ENCODE peak calls at places on chromosomes 12 and 14, in six cellular contexts. R is MM.1S; Q is A549; B is astrocyte; W is cardiac muscle cell; F is CD8-positive, alpha-beta T cell. G is an unnamed sample.

GRCh38 chr14:104157303-104157928 is 19.0 kb downstream of the KIF26A start:
- DNase-seq in Q (no peak), F (no peak), B (no peak), R (no peak), W (no peak), G (no peak)

GRCh38 chr14:79602742-79603141 is 608.6 kb downstream of the DIO2 start:
- DNase-seq in R (no peak), Q (no peak), W (no peak), B (no peak), F (no peak), G (no peak)

GRCh38 chr12:12916135-12916956 is 25.0 kb downstream of the GPRC5A start:
- DNase-seq in W (peak), B (peak), F (peak), Q (peak), R (peak), G (peak)

GRCh38 chr12:116547955-116548471 is 11.2 kb upstream of the MAP1LC3B2 start:
- DNase-seq in W (peak), R (no peak), Q (no peak), F (no peak), B (peak), G (no peak)

GRCh38 chr12:102462803-102463499 is 17.4 kb downstream of the IGF1 start:
- DNase-seq in F (no peak), W (no peak), B (peak), R (no peak), Q (no peak), G (no peak)

GRCh38 chr12:77725611-77726010 is 105.1 kb upstream of the NAV3 start:
- DNase-seq in Q (no peak), F (no peak), B (peak), R (no peak), W (no peak), G (no peak)

GRCh38 chr12:26319511-26319910 is 124.1 kb downstream of the SSPN start:
- DNase-seq in F (no peak), R (no peak), Q (no peak), W (no peak), B (peak), G (no peak)

GRCh38 chr14:23009939-23010718 is at the start of gene C14orf93:
- DNase-seq in Q (peak), B (peak), R (peak), F (peak), W (peak), G (peak)

GRCh38 chr14:61102549-61103466 is 121.8 kb downstream of the SLC38A6 start:
- DNase-seq in R (no peak), W (peak), Q (no peak), B (no peak), F (no peak), G (no peak)

GRCh38 chr12:116194935-116195431 is 82.5 kb downstream of the MED13L start:
- DNase-seq in Q (no peak), W (no peak), B (no peak), R (peak), F (no peak), G (peak)

GRCh38 chr14:59507063-59507751 is 22.9 kb downstream of the JKAMP start:
- DNase-seq in F (peak), Q (peak), R (peak), B (peak), W (peak), G (peak)

GRCh38 chr14:33938131-33938949 is 12.5 kb downstream of the EGLN3 start:
- DNase-seq in Q (peak), W (peak), B (no peak), R (no peak), F (no peak), G (no peak)

GRCh38 chr12:111438501-111438900 is 32.8 kb downstream of the SH2B3 start:
- DNase-seq in W (no peak), B (peak), Q (no peak), R (no peak), F (peak), G (peak)

GRCh38 chr14:104098272-104099095 is 13.0 kb downstream of the ASPG start:
- DNase-seq in Q (no peak), W (no peak), R (no peak), B (no peak), F (no peak), G (no peak)

GRCh38 chr14:104244221-104245011 is 106.0 kb downstream of the KIF26A start:
- DNase-seq in R (no peak), W (no peak), F (no peak), B (no peak), Q (no peak), G (no peak)

GRCh38 chr12:100138048-100138907 is 4.4 kb downstream of the BLTP3B start:
- DNase-seq in Q (no peak), B (no peak), W (peak), F (no peak), R (peak), G (no peak)

GRCh38 chr14:94682061-94682516 is 69.9 kb downstream of the SERPINA3 start:
- DNase-seq in R (no peak), Q (no peak), W (no peak), F (no peak), B (no peak), G (no peak)

GRCh38 chr14:100108042-100108825 is 43.0 kb downstream of the EVL start:
- DNase-seq in W (peak), Q (peak), R (peak), B (peak), F (peak), G (peak)

GRCh38 chr12:89245090-89245489 is 107.2 kb downstream of the DUSP6 start:
- DNase-seq in R (peak), B (peak), F (no peak), W (no peak), Q (no peak), G (peak)

GRCh38 chr12:332581-333205 is 56.4 kb downstream of the KDM5A start:
- DNase-seq in W (no peak), F (no peak), R (no peak), Q (no peak), B (peak), G (no peak)

GRCh38 chr14:68970736-68971135 is 8.4 kb downstream of the ACTN1 start:
- DNase-seq in B (no peak), F (no peak), R (no peak), W (no peak), Q (no peak), G (no peak)
- H3K27ac ChIP-seq in B (peak), F (peak), R (peak), W (peak), Q (no peak), G (peak)

DNA sequence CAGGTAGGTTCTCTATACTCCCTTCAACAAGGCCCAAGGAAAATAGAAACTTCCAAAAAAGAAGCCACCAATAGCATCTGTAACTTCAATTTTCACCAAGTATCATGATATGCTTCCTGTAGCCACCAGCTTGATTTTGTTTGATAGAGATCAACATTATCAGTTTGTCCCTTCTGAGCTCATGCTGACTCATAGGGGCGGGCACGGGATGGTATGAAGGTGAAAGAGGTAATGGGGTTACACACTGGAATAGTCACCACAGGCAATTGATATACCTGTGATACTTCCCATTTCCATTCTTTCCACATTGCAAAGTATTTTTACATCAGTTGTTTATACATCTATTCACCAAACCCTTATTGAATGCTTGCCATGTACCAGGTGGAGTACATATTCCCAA is 134.1 kb downstream of the KCNA5 start:
- DNase-seq in R (no peak), B (no peak), F (no peak), Q (no peak), W (no peak), G (no peak)
- H3K27ac ChIP-seq in R (no peak), B (no peak), F (no peak), Q (no peak), W (no peak), G (no peak)

DNA sequence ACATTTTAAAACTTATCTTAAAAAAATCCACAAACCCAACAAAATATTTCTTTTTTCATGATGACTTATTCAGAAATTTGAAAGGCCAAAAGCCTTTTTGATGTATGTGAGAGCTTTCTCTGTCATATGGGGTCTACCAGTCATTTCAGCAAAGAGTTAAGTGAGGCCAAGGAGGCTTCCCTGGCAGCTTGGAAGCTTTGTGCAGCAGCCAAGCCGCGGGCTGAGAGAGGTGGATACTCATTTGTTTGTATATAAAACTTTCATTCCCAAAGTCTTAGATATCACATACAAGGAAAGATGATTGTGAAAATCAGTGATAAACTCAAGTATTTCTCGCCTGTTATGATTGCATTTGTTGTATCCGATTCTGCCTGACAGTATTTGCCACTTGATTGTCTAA is 48.5 kb upstream of the RNU6-8 start:
- DNase-seq in R (no peak), B (no peak), F (no peak), W (no peak), Q (no peak), G (no peak)
- H3K27ac ChIP-seq in R (no peak), B (no peak), F (no peak), W (no peak), Q (peak), G (no peak)

GRCh38 chr12:49550853-49551252 is 12.0 kb downstream of the KCNH3 start:
- DNase-seq in Q (no peak), W (no peak), B (no peak), F (no peak), R (no peak), G (no peak)

GRCh38 chr12:49552899-49553298 is 14.1 kb downstream of the KCNH3 start:
- DNase-seq in W (no peak), R (no peak), F (no peak), Q (no peak), B (no peak), G (no peak)

GRCh38 chr12:49553512-49554088 is 14.3 kb downstream of the MCRS1 start:
- DNase-seq in B (no peak), W (no peak), F (no peak), Q (peak), R (peak), G (no peak)

GRCh38 chr12:49552014-49552413 is 13.2 kb downstream of the KCNH3 start:
- DNase-seq in W (no peak), F (no peak), R (no peak), B (no peak), Q (no peak), G (no peak)

GRCh38 chr12:49552425-49552824 is 13.6 kb downstream of the KCNH3 start:
- DNase-seq in Q (no peak), B (no peak), F (no peak), W (no peak), R (no peak), G (no peak)
- H3K27ac ChIP-seq in Q (no peak), B (no peak), F (no peak), W (no peak), R (no peak), G (no peak)

GRCh38 chr14:101774814-101775213 is 13.3 kb downstream of the PPP2R5C start:
- DNase-seq in B (no peak), R (peak), Q (no peak), W (no peak), F (no peak), G (no peak)

GRCh38 chr14:101776315-101776714 is 14.8 kb downstream of the PPP2R5C start:
- DNase-seq in R (peak), W (no peak), F (no peak), B (no peak), Q (no peak), G (no peak)

GRCh38 chr14:101773378-101773777 is 11.9 kb downstream of the PPP2R5C start:
- DNase-seq in B (no peak), Q (no peak), R (no peak), W (no peak), F (no peak), G (no peak)

GRCh38 chr14:101774006-101774755 is 12.7 kb downstream of the PPP2R5C start:
- DNase-seq in B (no peak), Q (no peak), R (peak), W (no peak), F (no peak), G (no peak)

GRCh38 chr14:101775756-101776292 is 14.3 kb downstream of the PPP2R5C start:
- DNase-seq in B (no peak), F (no peak), Q (no peak), W (no peak), R (no peak), G (no peak)
- H3K27ac ChIP-seq in B (no peak), F (no peak), Q (no peak), W (no peak), R (peak), G (no peak)

GRCh38 chr12:106088246-106089200 is 50.2 kb downstream of the NUAK1 start:
- DNase-seq in W (no peak), F (no peak), R (no peak), Q (no peak), B (no peak), G (no peak)
- H3K27ac ChIP-seq in W (no peak), F (no peak), R (no peak), Q (peak), B (peak), G (no peak)

GRCh38 chr12:44876554-44877275 is 600 bp upstream of the NELL2 start:
- DNase-seq in W (peak), R (peak), B (peak), F (peak), Q (peak), G (peak)

GRCh38 chr12:44875954-44876553 is at the start of gene NELL2:
- DNase-seq in B (peak), Q (peak), W (peak), R (peak), F (peak), G (peak)

GRCh38 chr12:44875417-44875953 is 630 bp downstream of the NELL2 start:
- DNase-seq in B (no peak), Q (no peak), R (no peak), W (peak), F (peak), G (no peak)

GRCh38 chr12:44885902-44886301 is 9.8 kb upstream of the NELL2 start:
- DNase-seq in B (no peak), Q (no peak), R (no peak), F (no peak), W (no peak), G (no peak)

GRCh38 chr12:44881197-44881596 is 5.1 kb upstream of the NELL2 start:
- DNase-seq in Q (no peak), F (no peak), R (no peak), W (no peak), B (no peak), G (no peak)
- H3K27ac ChIP-seq in Q (no peak), F (no peak), R (no peak), W (no peak), B (no peak), G (no peak)

GRCh38 chr12:113000433-113000832 is 22.1 kb downstream of the OAS2 start:
- DNase-seq in B (no peak), Q (no peak), W (no peak), R (no peak), F (no peak), G (no peak)
- H3K27ac ChIP-seq in B (no peak), Q (no peak), W (no peak), R (no peak), F (no peak), G (no peak)

GRCh38 chr12:56152756-56153137 is 360 bp downstream of the MYL6B start:
- DNase-seq in R (no peak), B (no peak), W (peak), F (no peak), Q (no peak), G (no peak)

GRCh38 chr12:56152132-56152755 is at the start of gene MYL6B:
- DNase-seq in Q (peak), F (peak), R (peak), W (peak), B (peak), G (peak)

GRCh38 chr12:56154818-56155217 is 2.4 kb downstream of the MYL6B start:
- DNase-seq in Q (no peak), B (no peak), F (no peak), W (no peak), R (no peak), G (no peak)

GRCh38 chr12:56154246-56154771 is 1.9 kb downstream of the MYL6B start:
- DNase-seq in W (no peak), R (no peak), Q (no peak), B (no peak), F (no peak), G (no peak)

DNA sequence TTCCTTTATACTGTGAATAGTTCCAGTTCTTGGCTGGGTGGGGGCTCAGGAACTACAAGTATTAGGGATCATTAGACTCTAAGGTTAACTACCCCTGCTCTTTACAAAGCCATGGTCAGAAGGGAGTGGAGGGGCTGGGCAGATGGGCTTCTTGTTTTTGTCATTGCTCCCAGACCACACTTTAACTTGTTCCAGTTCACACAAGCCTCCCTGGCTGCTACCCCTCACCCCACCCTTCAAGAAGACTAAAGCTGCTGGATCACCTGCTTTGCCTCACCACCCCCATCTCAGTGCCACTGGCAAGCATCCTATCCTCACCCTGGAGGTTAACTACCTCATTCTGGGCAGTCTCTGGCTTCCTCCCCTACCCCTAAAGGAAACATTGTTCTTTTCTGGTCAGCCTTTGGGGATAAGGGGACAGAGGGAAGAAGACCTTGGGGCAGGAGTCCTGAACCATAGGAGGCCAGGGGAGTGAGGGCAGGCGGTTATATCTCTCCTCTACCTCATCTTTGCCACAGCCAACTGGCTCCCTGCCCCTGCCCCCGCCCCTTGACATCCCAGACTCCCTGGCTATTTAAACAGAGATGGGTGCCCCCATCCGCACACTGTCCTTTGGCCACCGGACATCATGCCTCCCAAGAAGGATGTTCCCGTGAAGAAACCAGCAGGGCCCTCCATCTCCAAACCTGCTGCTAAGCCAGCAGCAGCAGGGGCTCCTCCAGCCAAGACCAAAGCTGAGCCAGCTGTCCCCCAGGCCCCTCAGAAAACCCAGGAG is 1.1 kb downstream of the MYL6B start:
- DNase-seq in Q (no peak), B (no peak), F (no peak), R (no peak), W (no peak), G (no peak)
- H3K27ac ChIP-seq in Q (peak), B (no peak), F (no peak), R (no peak), W (no peak), G (no peak)

G was measured in CD4-positive, alpha-beta T cell.